ENCODE peak calls at places on chromosomes 3 and 15, in seven cellular contexts. K is left ventricle myocardium inferior, M is thoracic aorta, P is tibial nerve, L is GM06990, N is brain microvascular endothelial cell, X is heart left ventricle. D is an unnamed sample. For H3K36me3, the result is how much of the 10 kb centered on the place peaks cover.

GRCh38 chr3:45244356-45244755 is 18.3 kb upstream of the TMEM158 start:
- DNase-seq in K (no peak), L (no peak), N (no peak), M (no peak), X (no peak), P (no peak), D (no peak)

GRCh38 chr3:71064288-71064975 is 519.1 kb downstream of the FOXP1 start:
- DNase-seq in X (no peak), K (no peak), P (no peak), N (peak), M (no peak), L (no peak), D (no peak)

GRCh38 chr3:178083906-178084823 is 452.1 kb upstream of the KCNMB2 start:
- DNase-seq in X (no peak), M (no peak), N (peak), K (no peak), P (no peak), L (no peak), D (no peak)

GRCh38 chr15:40463886-40464545 is 6.8 kb upstream of the CHST14 start:
- DNase-seq in K (no peak), M (no peak), P (no peak), L (no peak), N (no peak), X (no peak), D (no peak)

GRCh38 chr15:64009798-64010241 is 36.5 kb downstream of the DAPK2 start:
- DNase-seq in P (no peak), N (peak), L (peak), X (no peak), M (no peak), K (no peak), D (no peak)

GRCh38 chr3:122021811-122022401 is at the start of gene ILDR1:
- DNase-seq in L (peak), P (no peak), N (no peak), M (no peak), K (no peak), X (no peak), D (no peak)

GRCh38 chr3:72316501-72317279 is 531.6 kb downstream of the SHQ1 start:
- DNase-seq in X (no peak), N (no peak), M (no peak), L (no peak), K (no peak), P (no peak), D (no peak)

GRCh38 chr15:77186518-77187095 is 115.7 kb upstream of the TSPAN3 start:
- DNase-seq in K (no peak), P (no peak), N (no peak), L (no peak), M (no peak), X (no peak), D (no peak)

GRCh38 chr3:111238896-111239295 is 167.3 kb downstream of the NECTIN3 start:
- DNase-seq in L (peak), M (no peak), P (no peak), K (no peak), N (no peak), X (no peak), D (no peak)

GRCh38 chr15:89885611-89886010 is 8.2 kb downstream of the AP3S2 start:
- DNase-seq in N (no peak), L (no peak), K (no peak), M (no peak), X (no peak), P (no peak), D (no peak)

GRCh38 chr3:156742401-156742800 is 68.0 kb downstream of the TIPARP start:
- DNase-seq in M (no peak), N (no peak), P (no peak), X (no peak), L (no peak), K (no peak), D (no peak)

GRCh38 chr3:53346514-53346913 is 829 bp downstream of the DCP1A start:
- DNase-seq in K (no peak), X (no peak), L (no peak), N (no peak), M (no peak), P (no peak), D (peak)

GRCh38 chr3:59696783-59697182 is 647.0 kb upstream of the CFAP20DC start:
- DNase-seq in K (no peak), N (no peak), P (no peak), M (no peak), L (no peak), X (no peak), D (no peak)

GRCh38 chr3:136753112-136753939 is 1.1 kb upstream of the STAG1 start:
- DNase-seq in K (no peak), L (no peak), X (no peak), P (no peak), M (no peak), N (no peak), D (no peak)

DNA sequence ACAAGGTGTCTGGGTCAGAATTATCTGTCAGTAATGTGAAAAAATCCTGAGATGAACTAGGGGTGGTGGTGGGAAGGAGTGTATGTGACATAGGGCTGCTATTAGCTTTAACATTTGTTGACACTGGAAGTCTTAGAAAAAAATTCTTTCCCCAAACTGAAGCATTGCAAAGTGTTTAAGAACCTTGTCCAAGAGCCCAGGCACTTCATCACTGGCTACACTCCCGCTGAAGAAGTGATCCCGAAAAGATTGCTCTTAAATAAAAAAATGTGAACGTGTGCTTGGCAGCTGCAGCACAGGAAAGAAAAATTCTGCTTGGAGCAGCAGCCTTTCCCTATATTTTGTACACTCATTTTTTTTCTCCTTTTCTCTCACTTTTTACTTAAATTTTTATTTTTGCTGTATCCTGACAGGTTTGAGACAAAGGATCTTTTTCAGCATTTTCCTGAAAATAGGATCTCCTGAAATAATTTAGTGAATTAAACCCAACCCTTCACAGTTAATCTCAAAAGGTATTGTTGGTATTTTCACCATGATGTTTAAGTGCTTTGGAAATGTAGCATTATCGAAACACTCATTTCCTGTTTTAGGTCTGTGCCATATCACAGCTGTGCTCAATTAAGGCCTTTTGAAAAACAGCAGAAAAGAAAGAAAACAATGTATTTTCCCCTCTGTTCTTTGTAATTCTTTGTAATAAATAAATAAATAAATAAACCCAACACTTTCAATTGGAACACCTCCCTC is 477.6 kb downstream of the ZNF385D start:
- DNase-seq in L (no peak), K (no peak), N (peak), P (no peak), M (no peak), X (no peak), D (no peak)
- H3K4me3 ChIP-seq in L (no peak), K (no peak), N (no peak), P (no peak), M (no peak), X (no peak), D (no peak)

DNA sequence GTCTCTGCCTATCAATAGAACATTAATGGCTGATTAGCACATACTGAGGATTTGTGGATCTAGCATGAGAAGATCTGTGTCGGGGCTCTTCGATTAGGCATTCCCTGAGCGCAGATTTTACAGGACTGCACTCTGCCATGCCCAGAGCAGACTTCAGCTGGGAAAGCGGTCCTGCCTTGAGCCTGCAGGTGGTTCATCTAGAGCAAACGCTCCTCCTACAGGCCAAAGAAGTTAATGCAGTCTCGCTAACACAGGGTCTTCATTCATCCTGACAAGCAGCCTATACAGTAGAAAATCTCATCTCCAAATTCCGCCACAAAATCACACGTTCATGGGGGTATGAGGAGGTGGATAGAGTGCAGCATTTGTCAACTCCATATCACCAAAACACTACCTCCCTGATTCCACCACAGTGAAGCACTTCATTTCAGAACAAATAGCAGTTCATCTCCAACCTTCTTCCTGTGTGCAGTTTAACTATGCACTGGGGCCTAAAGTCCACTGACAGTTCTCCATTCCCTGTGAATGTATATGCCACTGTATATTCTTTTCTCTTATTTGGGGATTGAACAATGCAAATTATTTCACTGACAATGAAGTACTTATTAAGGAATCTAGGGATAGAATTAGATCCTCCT is 405.8 kb downstream of the IGSF11 start:
- DNase-seq in K (peak), X (peak), N (peak), M (no peak), L (peak), P (peak), D (peak)
- H3K36me3 ChIP-seq in K (under half), X (under half), N (under half), M (under half), L (under half), P (under half), D (under half)

GRCh38 chr3:16401273-16401672 is 112.2 kb downstream of the RFTN1 start:
- DNase-seq in X (no peak), L (no peak), P (no peak), K (no peak), M (no peak), N (no peak), D (no peak)

GRCh38 chr3:16396202-16396601 is 117.3 kb downstream of the RFTN1 start:
- DNase-seq in K (no peak), M (no peak), N (no peak), X (no peak), L (no peak), P (no peak), D (no peak)

GRCh38 chr3:16399473-16399872 is 114.0 kb downstream of the RFTN1 start:
- DNase-seq in P (peak), L (no peak), M (no peak), X (no peak), N (peak), K (peak), D (peak)

GRCh38 chr3:16400143-16400935 is 113.2 kb downstream of the RFTN1 start:
- DNase-seq in N (no peak), X (no peak), L (no peak), K (no peak), P (no peak), M (no peak), D (peak)

DNA sequence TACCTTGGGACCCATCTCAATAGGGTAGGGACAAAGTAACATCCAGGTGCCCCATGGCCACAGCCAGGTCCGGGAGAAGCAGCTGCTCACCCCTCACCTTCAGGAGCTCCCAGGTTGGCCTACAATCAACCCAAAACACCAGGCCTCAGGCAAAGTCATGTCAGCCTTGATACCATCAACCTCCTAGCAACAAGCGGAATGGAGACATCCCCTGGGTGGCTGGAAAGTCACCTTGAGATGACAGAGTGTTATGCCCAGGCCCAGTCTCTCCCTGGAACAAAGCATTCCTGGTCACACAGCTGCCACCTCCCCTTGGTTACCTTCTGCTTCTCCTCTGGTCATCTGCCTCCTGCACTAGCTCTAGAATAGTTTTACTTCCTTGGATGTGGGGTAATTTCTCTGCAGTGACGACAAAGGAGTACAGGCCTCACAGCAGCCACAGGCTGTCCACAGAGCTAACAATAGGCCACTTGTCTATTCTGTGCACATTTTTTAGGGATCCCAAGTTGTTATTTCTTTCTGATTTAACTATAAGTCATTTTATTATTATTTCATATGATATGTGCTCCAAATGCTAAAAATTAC is 114.9 kb downstream of the RFTN1 start:
- DNase-seq in K (no peak), P (no peak), M (no peak), L (no peak), N (no peak), X (no peak), D (no peak)
- TF ChIP-seq CTCF in K (no peak), P (no peak), M (no peak), L (no peak), N (no peak), X (no peak), D (no peak)

GRCh38 chr3:46386206-46386605 is 15.5 kb downstream of the CCR5 start:
- DNase-seq in K (no peak), X (no peak), L (no peak), N (peak), M (no peak), P (no peak), D (no peak)
- H3K4me3 ChIP-seq in K (no peak), X (no peak), L (no peak), N (no peak), M (no peak), P (no peak), D (no peak)

GRCh38 chr3:37348736-37349396 is 174.5 kb upstream of the LRRFIP2 start:
- DNase-seq in N (no peak), K (no peak), P (no peak), M (no peak), X (no peak), L (no peak), D (no peak)
- H3K36me3 ChIP-seq in N (under half), K (half or more), P (half or more), M (under half), X (under half), L (under half), D (under half)

DNA sequence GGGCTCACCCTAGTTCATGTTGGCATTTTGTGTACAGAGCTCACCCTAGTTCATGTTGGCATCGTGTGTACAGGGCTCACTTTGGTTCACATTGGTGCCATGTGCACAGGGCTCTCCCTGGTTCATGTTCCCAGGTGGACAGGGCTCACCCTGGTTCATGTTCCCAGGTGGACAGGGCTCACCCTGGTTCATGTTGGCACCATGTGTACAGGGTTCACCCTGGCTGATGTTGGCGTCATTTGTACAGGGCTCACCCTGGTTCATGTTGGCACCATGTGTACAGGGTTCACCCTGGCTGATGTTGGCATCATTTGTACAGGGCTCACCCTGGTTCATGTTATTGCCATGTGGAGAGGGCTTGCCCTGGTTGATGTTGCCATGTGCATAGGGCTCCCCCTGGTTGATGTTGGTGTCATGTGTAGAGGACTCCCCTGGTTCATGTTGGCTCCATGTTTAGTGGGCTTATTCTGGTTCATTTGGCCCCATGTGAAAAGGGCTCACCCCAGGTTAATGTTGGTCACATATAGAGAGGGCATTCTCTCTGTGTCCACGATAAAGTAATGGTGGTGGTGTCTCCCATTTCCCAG is 31.7 kb upstream of the NR2C2 start:
- DNase-seq in N (no peak), X (no peak), L (no peak), P (peak), K (no peak), M (no peak), D (peak)
- TF ChIP-seq CTCF in N (peak), X (peak), L (peak), P (peak), K (peak), M (no peak), D (no peak)

GRCh38 chr3:186869253-186870235 is 27.0 kb downstream of the ADIPOQ start:
- DNase-seq in L (no peak), M (no peak), X (no peak), P (no peak), K (no peak), N (no peak), D (no peak)

GRCh38 chr3:186871403-186871924 is 29.0 kb downstream of the ADIPOQ start:
- DNase-seq in X (no peak), M (no peak), L (no peak), P (no peak), N (no peak), K (no peak), D (no peak)

GRCh38 chr3:186875708-186876107 is 33.2 kb downstream of the ADIPOQ start:
- DNase-seq in K (no peak), X (no peak), P (no peak), M (no peak), L (no peak), N (no peak), D (no peak)

DNA sequence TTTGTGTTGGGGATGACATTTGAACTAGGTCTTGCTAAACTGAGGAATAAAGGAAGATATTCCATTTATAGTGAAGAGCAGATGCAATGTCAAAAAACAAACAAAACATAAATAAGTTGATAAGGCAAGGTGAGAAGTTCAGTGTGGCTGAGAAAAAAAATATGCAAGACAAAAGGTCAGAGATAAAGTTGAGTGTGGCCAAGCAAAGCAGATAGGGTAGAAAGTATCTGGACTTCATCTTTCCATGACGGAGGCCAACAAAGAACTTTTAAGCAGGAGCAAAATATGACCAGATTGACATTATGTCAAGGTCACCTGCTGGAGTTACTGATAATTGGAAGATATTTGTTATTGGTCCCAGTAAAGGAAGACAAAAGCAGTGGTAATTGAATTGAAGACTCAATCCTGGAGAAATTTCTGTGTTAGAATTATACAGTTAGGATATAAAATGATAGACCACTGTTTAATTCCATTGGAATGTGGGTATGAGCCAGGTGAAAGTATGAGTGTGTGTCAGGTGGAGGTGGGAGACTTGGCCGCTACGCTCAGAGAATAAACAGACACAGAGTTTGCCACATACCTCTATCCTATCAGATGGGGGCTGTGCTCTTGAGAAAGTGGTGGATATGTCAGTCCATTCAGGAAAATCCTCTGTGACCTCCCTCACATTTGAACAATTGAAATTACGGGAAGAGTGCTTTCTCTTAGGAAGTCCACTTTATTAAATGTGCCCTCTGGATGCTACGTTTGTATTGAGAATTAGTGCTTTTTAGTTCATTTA is 28.1 kb downstream of the ADIPOQ start:
- DNase-seq in X (no peak), L (no peak), K (no peak), N (no peak), M (no peak), P (no peak), D (no peak)
- H3K4me3 ChIP-seq in X (no peak), L (no peak), K (no peak), N (no peak), M (no peak), P (no peak), D (no peak)

D was measured in testis.